ENCODE peak calls at places on chromosome 11, in five cellular contexts. G is endothelial cell of umbilical vein, P is LNCaP clone FGC, X is fibroblast of lung, O is lower lobe of right lung. U is an unnamed sample.

GRCh38 chr11:62546244-62546936 is at the start of gene AHNAK:
- DNase-seq in X (peak; percentile 70), P (no peak), O (peak; percentile 90), G (peak; percentile 56), U (no peak)

GRCh38 chr11:27420722-27421572 is 51.6 kb downstream of the LGR4 start:
- DNase-seq in G (no peak), X (peak; percentile 66), O (no peak), P (no peak), U (no peak)

GRCh38 chr11:1167256-1167655 is 9.5 kb downstream of the MUC5AC start:
- DNase-seq in X (no peak), G (no peak), O (no peak), P (no peak), U (no peak)

GRCh38 chr11:27926981-27927481 is 180.9 kb downstream of the KIF18A start:
- DNase-seq in X (peak; percentile 99), O (no peak), P (no peak), G (no peak), U (peak; percentile 80)

GRCh38 chr11:76716268-76716667 is 45.7 kb upstream of the LRRC32 start:
- DNase-seq in O (no peak), G (no peak), P (no peak), X (no peak), U (no peak)

GRCh38 chr11:43852057-43852636 is 28.5 kb upstream of the ALKBH3 start:
- DNase-seq in P (peak; percentile 30), O (no peak), G (peak; percentile 78), X (peak; percentile 66), U (peak; percentile 52)

GRCh38 chr11:44797886-44798683 is 71.3 kb downstream of the TSPAN18 start:
- DNase-seq in G (no peak), X (peak; percentile 20), O (no peak), P (no peak), U (no peak)

GRCh38 chr11:44884056-44884455 is 66.6 kb downstream of the TP53I11 start:
- DNase-seq in X (no peak), G (no peak), P (no peak), O (no peak), U (no peak)

GRCh38 chr11:57458410-57459111 is 1.8 kb upstream of the RTN4RL2 start:
- DNase-seq in G (no peak), X (no peak), O (peak; percentile 61), P (no peak), U (no peak)

GRCh38 chr11:86952933-86953637 is 2.1 kb downstream of the FZD4 start:
- DNase-seq in P (no peak), O (no peak), G (peak; percentile 68), X (peak; percentile 36), U (no peak)

GRCh38 chr11:96942855-96943254 is 553.0 kb downstream of the JRKL start:
- DNase-seq in O (no peak), P (no peak), G (no peak), X (no peak), U (no peak)

DNA sequence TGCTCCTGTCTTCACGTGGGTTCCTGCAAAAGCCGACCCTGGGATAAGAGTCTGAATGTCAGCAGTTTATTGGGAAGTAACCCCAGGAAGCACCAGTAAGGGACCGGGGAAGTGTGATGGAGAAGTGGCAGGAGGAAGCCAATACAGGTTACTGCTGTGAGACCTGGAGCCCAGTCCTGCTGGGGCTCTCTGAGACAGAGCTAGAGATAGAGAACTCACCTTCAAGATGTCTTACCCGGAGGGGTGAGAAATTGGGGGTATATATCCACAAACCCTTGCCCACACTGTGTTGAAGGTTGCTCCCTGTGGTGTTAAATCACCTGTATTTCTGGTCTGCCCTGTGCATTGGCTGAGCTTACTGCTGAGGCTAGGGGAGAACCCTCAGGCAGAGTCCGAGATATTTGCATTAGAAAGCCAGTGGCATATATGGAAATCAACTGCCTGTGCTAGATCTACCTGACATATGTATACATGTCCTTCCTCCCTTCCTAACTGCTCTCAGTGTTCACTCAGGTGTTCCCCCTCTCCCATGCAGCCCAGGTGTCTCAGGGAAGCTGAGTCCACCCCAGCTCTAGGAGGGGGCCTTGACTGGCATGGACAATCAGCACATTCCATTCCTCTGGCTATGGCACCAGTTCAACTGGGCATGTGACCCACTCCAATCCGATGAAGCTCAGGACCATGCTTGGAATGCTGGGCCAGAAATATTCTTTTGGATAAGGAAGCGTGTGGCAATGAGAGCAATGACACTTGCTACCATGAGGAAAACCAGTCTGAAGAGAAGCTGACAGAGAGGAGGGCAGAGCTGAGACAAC is 6.8 kb upstream of the MICAL2 start:
- DNase-seq in G (no peak), X (no peak), P (no peak), O (no peak), U (no peak)
- H3K4me3 ChIP-seq in G (no peak overlapping the region), X (no peak overlapping the region), P (no peak overlapping the region), O (no peak overlapping the region), U (no peak overlapping the region)

DNA sequence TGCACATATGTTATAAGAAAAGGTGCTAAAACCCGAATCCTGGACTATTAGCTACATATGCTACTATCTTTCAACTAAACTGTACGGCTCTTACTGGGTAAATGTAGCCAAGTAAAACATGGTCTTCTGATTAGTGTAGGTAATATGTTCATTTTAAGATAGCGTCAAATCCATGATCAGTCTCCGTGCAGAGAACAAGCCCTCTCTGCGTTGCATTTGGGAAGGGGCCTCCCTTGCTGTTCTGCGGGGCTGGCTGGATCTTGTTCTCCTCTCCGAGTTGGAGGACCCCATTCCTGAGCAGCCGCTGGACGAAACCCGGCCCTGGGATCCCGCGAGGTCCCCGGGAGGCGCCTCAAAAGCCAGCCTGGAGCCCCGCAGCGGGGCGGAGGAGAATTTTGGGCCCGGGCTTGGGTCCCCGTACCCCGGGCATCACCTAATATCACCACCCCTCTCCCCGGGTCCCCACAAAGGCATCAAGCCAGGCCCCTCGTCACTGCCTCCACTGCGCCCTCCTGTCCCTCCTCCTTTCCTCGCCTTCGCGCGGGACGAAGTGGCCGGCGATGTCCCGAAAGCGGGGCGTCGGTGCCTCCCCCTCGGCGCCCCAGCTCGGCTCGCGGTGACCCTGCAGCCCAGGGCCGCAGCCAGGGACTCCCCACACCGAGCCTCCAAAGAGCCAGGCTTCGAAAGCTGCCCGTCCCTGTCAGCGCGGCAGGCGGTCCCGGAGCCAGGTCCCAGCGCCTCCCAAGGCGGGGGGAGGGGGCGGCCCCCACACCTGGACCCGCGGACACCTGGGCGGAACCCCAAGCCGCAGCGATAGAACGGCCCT is 54.5 kb upstream of the FBXO3 start:
- DNase-seq in P (no peak), O (no peak), X (no peak), G (no peak), U (no peak)
- H3K4me3 ChIP-seq in P (peak overlapping the region; percentile 39), O (peak overlapping the region; percentile 48), X (peak overlapping the region; percentile 50), G (peak overlapping the region; percentile 0), U (peak overlapping the region; percentile 39)

GRCh38 chr11:134414036-134414731 is 2.1 kb upstream of the B3GAT1 start:
- DNase-seq in O (no peak), X (no peak), G (no peak), P (no peak), U (no peak)
- H3K4me3 ChIP-seq in O (no peak overlapping the region), X (no peak overlapping the region), G (no peak overlapping the region), P (no peak overlapping the region), U (no peak overlapping the region)

GRCh38 chr11:64842851-64843841 is 1.3 kb downstream of the CDC42BPG start:
- DNase-seq in P (no peak), X (no peak), G (no peak), O (peak; percentile 77), U (no peak)
- H3K4me3 ChIP-seq in P (peak overlapping the region; percentile 94), X (no peak overlapping the region), G (no peak overlapping the region), O (peak overlapping the region; percentile 65), U (no peak overlapping the region)

DNA sequence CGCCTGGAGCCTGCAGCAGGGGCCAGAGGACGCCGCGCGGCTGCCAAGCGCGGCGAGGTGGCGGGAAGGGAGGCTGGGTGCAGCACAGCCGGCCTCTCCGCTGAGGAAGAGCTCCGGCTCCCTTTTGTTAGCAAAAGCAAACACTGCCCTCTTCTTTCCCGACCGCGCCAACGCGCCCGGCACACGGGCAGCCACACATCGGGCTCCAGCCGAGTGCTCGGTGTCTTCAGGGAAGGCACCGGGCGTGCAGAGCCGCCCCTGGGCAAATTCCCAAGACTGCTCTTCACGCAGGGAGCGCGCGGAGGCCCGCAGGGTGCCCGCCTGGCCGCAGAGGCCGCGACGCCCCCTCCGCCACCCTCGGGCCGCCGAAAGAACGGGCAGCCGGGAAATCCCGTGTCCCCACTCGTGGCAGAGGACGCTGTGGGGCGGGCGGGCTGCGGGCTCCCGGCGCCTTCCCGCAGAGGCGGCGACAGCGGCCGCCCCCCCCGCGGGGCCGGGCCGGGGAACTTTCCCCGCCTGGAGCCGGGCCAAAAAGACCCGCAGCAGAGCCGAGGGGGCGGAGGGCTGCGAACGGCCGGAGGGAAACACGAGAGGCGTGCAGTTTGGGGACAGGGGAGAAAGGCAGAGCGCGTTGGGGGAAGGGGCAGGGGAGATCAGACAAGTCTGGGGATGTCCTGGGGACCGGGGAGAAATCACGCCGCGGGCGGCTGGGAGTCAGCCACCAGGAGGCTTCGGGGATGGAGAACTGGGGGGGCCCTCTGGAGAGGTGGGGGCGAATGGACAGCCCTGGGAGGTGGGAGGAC is 931 bp downstream of the CADM1 start:
- DNase-seq in X (peak; percentile 71), G (peak; percentile 22), P (no peak), O (peak; percentile 78), U (peak; percentile 52)
- H3K4me3 ChIP-seq in X (peak overlapping the region; percentile 68), G (no peak overlapping the region), P (peak overlapping the region; percentile 49), O (peak overlapping the region; percentile 63), U (peak overlapping the region; percentile 83)

DNA sequence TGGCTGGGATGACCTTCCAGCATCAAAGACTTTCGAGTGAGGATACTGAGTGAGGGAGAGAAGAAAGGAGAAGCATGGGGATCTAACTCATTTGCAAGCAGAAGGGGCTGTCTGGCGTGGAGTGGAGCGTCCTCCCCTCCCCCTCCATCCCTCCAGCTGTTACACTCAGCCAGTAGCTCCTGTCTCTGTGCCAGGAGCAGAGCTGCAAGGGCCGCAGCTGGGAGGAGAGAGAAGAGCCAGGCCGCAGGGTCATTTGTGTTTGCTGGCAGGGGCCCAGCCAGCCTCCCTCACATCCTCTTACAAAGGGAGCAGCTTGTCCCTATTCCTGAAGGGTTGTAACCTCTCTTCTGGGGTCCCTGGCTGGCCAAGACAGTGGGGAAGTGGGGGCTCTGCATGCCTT is 58.0 kb downstream of the NECTIN1 start:
- DNase-seq in G (peak; percentile 64), O (no peak), P (no peak), X (peak; percentile 84), U (no peak)
- H3K4me3 ChIP-seq in G (no peak overlapping the region), O (no peak overlapping the region), P (no peak overlapping the region), X (no peak overlapping the region), U (no peak overlapping the region)

GRCh38 chr11:102319544-102319943 is 2.3 kb downstream of the BIRC3 start:
- DNase-seq in G (no peak), P (no peak), X (no peak), O (no peak), U (no peak)
- H3K4me3 ChIP-seq in G (no peak overlapping the region), P (no peak overlapping the region), X (no peak overlapping the region), O (peak overlapping the region; percentile 58), U (no peak overlapping the region)

GRCh38 chr11:112175596-112175947 is 260 bp downstream of the BCO2 start:
- DNase-seq in X (no peak), P (no peak), O (no peak), G (no peak), U (no peak)
- H3K4me3 ChIP-seq in X (peak overlapping the region; percentile 16), P (peak overlapping the region; percentile 30), O (peak overlapping the region; percentile 45), G (peak overlapping the region; percentile 37), U (peak overlapping the region; percentile 47)